ENCODE peak calls at places on chromosomes 13 and 19, in four cellular contexts. A is GM23338, D is PC-9, N is Karpas-422. K is an unnamed sample.

GRCh38 chr19:44611812-44612295 is 1.5 kb upstream of the IGSF23 start:
- DNase-seq in A (no peak), D (peak; percentile 55), N (no peak), K (no peak)

GRCh38 chr19:55418185-55418584 is 10.6 kb upstream of the UBE2S start:
- DNase-seq in A (peak; percentile 92), D (peak; percentile 79), N (peak; percentile 86), K (peak; percentile 76)

GRCh38 chr13:26977541-26977940 is 194.1 kb downstream of the USP12 start:
- DNase-seq in A (no peak), D (no peak), N (no peak), K (no peak)

GRCh38 chr19:51531349-51532315 is at the start of gene SIGLEC6:
- DNase-seq in A (peak; percentile 65), D (no peak), N (peak; percentile 56), K (peak; percentile 37)

GRCh38 chr13:34391071-34391470 is 551.0 kb upstream of the NBEA start:
- DNase-seq in A (no peak), D (no peak), N (no peak), K (no peak)

GRCh38 chr13:60066206-60066605 is 97.5 kb downstream of the DIAPH3 start:
- DNase-seq in A (no peak), D (no peak), N (no peak), K (no peak)

GRCh38 chr13:100828226-100828625 is 153.6 kb upstream of the TMTC4 start:
- DNase-seq in A (peak; percentile 70), D (no peak), N (no peak), K (no peak)

GRCh38 chr13:113652404-113653263 is 5.4 kb downstream of the ATP4B start:
- DNase-seq in A (no peak), D (no peak), N (no peak), K (no peak)

GRCh38 chr13:38385152-38385891 is 35.7 kb downstream of the UFM1 start:
- DNase-seq in A (no peak), D (no peak), N (no peak), K (no peak)

GRCh38 chr13:32902898-32903297 is 113.3 kb upstream of the KL start:
- DNase-seq in A (peak; percentile 28), D (no peak), N (no peak), K (no peak)

GRCh38 chr13:20151612-20152011 is 9.2 kb downstream of the GJA3 start:
- DNase-seq in A (no peak), D (no peak), N (no peak), K (no peak)

DNA sequence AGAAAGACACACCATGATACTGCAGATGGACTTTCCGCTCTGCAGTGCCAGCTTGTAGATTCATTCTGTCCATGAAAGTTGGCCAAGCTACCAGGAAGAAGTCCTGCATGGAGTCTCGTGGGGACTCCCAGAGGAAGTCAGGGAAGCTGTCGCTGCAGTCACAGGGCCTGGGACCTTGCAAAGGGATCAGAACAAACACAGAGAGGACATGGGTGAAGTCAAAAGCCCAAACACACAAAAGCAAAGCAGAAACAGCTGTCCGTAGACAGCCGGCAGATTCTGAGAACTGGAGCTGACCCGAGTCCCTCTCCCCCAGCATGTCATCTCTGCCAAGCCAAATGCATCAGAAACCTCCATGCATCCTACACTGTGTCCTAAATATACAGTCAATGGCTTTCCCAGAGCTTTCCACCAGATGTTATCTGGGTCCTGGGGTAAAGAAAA is 124.8 kb downstream of the COL4A2 start:
- DNase-seq in A (no peak), D (no peak), N (no peak), K (no peak)
- H3K9me2 ChIP-seq in A (no peaks in the 10 kb centered on the region), D (no peaks in the 10 kb centered on the region), N (no peaks in the 10 kb centered on the region), K (no peaks in the 10 kb centered on the region)

DNA sequence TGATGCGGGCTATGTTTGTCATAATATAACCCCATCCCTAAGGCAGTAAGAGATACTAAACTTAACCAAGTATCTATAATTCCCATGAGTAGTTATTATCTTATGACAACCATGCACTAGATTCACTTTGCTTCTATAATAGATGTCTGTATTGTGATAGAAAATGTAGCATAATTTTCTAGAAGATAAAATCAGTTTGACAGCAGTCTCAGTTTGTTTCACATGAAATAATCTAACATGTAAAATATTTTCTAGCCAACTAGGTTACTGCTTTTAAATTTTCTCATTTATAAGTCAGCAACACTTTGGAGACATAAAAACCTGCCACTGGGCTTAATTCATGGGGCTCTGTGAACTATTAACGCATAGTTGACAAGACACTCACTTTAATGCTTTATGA is 1410.7 kb upstream of the ATXN8OS start:
- DNase-seq in A (no peak), D (no peak), N (no peak), K (no peak)
- H3K9me2 ChIP-seq in A (no peaks in the 10 kb centered on the region), D (no peaks in the 10 kb centered on the region), N (no peaks in the 10 kb centered on the region), K (no peaks in the 10 kb centered on the region)

DNA sequence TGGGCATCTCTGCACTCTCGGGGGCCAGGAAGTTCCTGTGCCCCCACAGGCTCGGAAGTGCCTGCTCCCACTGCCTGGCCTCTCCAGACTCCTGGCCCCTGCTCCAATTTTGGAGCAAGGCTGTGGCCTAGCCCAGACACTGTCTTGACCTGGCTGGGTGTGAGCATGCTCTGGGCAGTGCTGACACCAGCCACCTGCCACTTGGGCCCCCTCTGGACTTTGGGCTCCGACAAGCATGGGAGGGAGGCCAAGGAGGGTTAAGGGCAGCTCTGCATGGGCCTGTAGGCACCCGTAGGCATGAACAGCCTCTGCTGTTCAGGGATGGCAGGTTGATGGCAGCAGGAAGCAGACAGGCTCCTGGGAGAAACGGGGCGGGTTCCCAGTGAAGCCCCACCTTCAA is 26.0 kb upstream of the RBM26 start:
- DNase-seq in A (no peak), D (no peak), N (no peak), K (no peak)
- H3K9me2 ChIP-seq in A (no peaks in the 10 kb centered on the region), D (peaks cover 3% of the 10 kb centered on the region), N (no peaks in the 10 kb centered on the region), K (no peaks in the 10 kb centered on the region)

DNA sequence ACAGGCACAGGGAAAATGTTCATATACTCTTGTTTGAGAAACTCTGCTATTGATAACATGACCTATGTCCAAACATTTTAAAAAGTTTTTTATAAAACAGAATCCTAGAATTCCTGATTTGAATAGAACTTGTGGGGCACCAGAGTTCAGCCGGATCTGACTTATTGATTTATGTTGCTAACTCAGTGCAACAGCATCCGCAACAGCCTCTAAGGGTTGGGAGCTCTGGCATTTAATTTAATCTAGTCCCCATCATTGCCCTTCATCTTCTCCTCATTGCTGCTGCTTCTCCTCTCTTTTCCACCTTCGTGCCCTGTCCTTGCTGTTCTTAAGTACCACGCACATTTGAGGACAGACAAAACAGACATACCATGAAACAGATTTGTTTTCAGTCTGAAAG is 214.5 kb downstream of the FGF14 start:
- DNase-seq in A (no peak), D (no peak), N (no peak), K (no peak)
- H3K9me2 ChIP-seq in A (no peaks in the 10 kb centered on the region), D (no peaks in the 10 kb centered on the region), N (no peaks in the 10 kb centered on the region), K (no peaks in the 10 kb centered on the region)

GRCh38 chr13:51158923-51159322 is 47.8 kb upstream of the C13orf42 start:
- DNase-seq in A (no peak), D (no peak), N (no peak), K (no peak)
- H3K9me2 ChIP-seq in A (peaks cover 9% of the 10 kb centered on the region), D (no peaks in the 10 kb centered on the region), N (no peaks in the 10 kb centered on the region), K (no peaks in the 10 kb centered on the region)

GRCh38 chr13:97933736-97934135 is 19.7 kb upstream of the IPO5 start:
- DNase-seq in A (no peak), D (no peak), N (no peak), K (no peak)

GRCh38 chr13:97944396-97945029 is 9.0 kb upstream of the IPO5 start:
- DNase-seq in A (no peak), D (no peak), N (no peak), K (no peak)

GRCh38 chr13:97934590-97934989 is 18.9 kb upstream of the IPO5 start:
- DNase-seq in A (peak; percentile 12), D (no peak), N (no peak), K (no peak)

GRCh38 chr13:97935071-97935470 is 18.4 kb upstream of the IPO5 start:
- DNase-seq in A (no peak), D (no peak), N (no peak), K (no peak)

GRCh38 chr13:97938701-97939475 is 14.6 kb upstream of the IPO5 start:
- DNase-seq in A (no peak), D (no peak), N (no peak), K (no peak)
- H3K9me2 ChIP-seq in A (no peaks in the 10 kb centered on the region), D (no peaks in the 10 kb centered on the region), N (no peaks in the 10 kb centered on the region), K (no peaks in the 10 kb centered on the region)

GRCh38 chr19:10268077-10268476 is 2.8 kb upstream of the ICAM1 start:
- DNase-seq in A (no peak), D (no peak), N (no peak), K (no peak)

GRCh38 chr19:10260141-10260584 is 8.1 kb downstream of the MRPL4 start:
- DNase-seq in A (no peak), D (peak; percentile 76), N (peak; percentile 55), K (no peak)

GRCh38 chr19:10258080-10258710 is 6.2 kb downstream of the MRPL4 start:
- DNase-seq in A (no peak), D (no peak), N (peak; percentile 27), K (no peak)

GRCh38 chr19:10259162-10259905 is 7.3 kb downstream of the MRPL4 start:
- DNase-seq in A (peak; percentile 98), D (peak; percentile 83), N (peak; percentile 97), K (peak; percentile 94)

DNA sequence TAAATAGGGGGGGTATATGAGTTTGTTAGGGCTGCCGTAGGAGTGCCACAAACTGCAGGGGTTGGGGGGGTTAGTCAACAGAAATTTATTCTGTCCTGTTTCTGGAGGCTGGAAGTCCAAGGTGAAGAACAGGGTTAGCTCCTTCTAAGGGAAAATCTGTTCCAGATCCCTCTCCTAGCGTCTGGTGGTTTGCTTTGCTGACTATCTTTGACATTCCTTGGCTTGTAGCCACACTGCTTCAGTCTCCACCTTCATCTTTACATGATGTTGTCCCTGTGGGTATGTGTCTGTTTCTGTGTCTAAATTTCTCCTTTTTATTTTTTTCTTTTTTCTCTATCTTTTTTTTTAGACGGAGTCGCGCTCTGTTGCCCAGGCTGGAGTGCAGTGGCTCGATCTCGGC is 8.1 kb upstream of the ICAM1 start:
- DNase-seq in A (no peak), D (no peak), N (no peak), K (no peak)
- H3K9me2 ChIP-seq in A (no peaks in the 10 kb centered on the region), D (no peaks in the 10 kb centered on the region), N (no peaks in the 10 kb centered on the region), K (no peaks in the 10 kb centered on the region)

GRCh38 chr19:50518091-50519005 is 4.6 kb upstream of the ASPDH start:
- DNase-seq in A (peak; percentile 74), D (no peak), N (no peak), K (no peak)

GRCh38 chr19:50516859-50517703 is 3.4 kb upstream of the ASPDH start:
- DNase-seq in A (peak; percentile 51), D (no peak), N (no peak), K (no peak)

GRCh38 chr19:50515168-50515561 is 1.5 kb upstream of the ASPDH start:
- DNase-seq in A (no peak), D (no peak), N (no peak), K (no peak)

GRCh38 chr19:50517704-50518075 is 4.0 kb upstream of the ASPDH start:
- DNase-seq in A (no peak), D (no peak), N (no peak), K (no peak)

GRCh38 chr19:50516456-50516855 is 2.7 kb upstream of the ASPDH start:
- DNase-seq in A (peak; percentile 63), D (no peak), N (peak; percentile 41), K (no peak)
- H3K9me2 ChIP-seq in A (no peaks in the 10 kb centered on the region), D (no peaks in the 10 kb centered on the region), N (no peaks in the 10 kb centered on the region), K (no peaks in the 10 kb centered on the region)

DNA sequence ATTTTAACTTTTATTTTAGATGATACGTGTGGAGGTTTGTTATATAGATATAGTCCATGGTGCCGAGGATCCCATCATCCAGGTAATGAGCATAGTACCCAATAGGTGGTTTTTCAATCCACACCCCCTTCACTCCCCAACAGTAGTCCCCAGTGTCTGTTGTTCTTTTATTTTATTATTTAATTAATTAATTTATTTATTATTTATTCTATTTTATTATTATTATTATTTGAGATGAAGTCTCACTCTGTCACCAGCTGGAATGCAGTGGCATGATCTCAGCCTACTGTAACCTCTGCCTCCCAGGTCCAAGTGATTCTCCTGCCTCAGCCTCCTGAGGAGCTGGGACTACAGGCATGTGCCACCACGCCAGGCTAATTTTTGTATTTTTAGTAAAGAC is 2086.2 kb downstream of the PCDH9 start:
- DNase-seq in A (no peak), D (no peak), N (no peak), K (no peak)
- H3K9me2 ChIP-seq in A (peaks cover 6% of the 10 kb centered on the region), D (peaks cover 4% of the 10 kb centered on the region), N (no peaks in the 10 kb centered on the region), K (no peaks in the 10 kb centered on the region)

GRCh38 chr19:16631465-16631864 is 3.5 kb upstream of the MED26 start:
- DNase-seq in A (no peak), D (no peak), N (no peak), K (no peak)
- H3K9me2 ChIP-seq in A (no peaks in the 10 kb centered on the region), D (no peaks in the 10 kb centered on the region), N (no peaks in the 10 kb centered on the region), K (no peaks in the 10 kb centered on the region)